ENCODE peak calls at places on chromosomes 13 and 19, in four cellular contexts. One of them, this sample, is unnamed.
A peak's percentile ranks its signal among the peaks of the same experiment; 100 is the strongest.

GRCh38 chr13:42048625-42049453 is at the start of gene DGKH:
- DNase-seq in hippocampal formation: peak; percentile 41
- DNase-seq in T follicular helper cell: peak; percentile 59
- DNase-seq in left colon: peak; percentile 89
- DNase-seq in this sample: peak; percentile 86

GRCh38 chr13:40776681-40777165 is 5.7 kb upstream of the MRPS31 start:
- DNase-seq in left colon: peak; percentile 36
- DNase-seq in T follicular helper cell: peak; percentile 67
- DNase-seq in hippocampal formation: no peak
- DNase-seq in this sample: no peak

GRCh38 chr13:113864303-113864890 is 521 bp upstream of the GAS6 start:
- DNase-seq in left colon: no peak
- DNase-seq in T follicular helper cell: no peak
- DNase-seq in hippocampal formation: no peak
- DNase-seq in this sample: no peak

GRCh38 chr19:41799444-41800000 is 3.1 kb downstream of the CEACAM3 start:
- DNase-seq in hippocampal formation: no peak
- DNase-seq in T follicular helper cell: no peak
- DNase-seq in left colon: no peak
- DNase-seq in this sample: no peak

GRCh38 chr19:21839966-21840365 is 4.0 kb upstream of the ZNF43 start:
- DNase-seq in T follicular helper cell: no peak
- DNase-seq in hippocampal formation: no peak
- DNase-seq in left colon: no peak
- DNase-seq in this sample: no peak

GRCh38 chr13:105368781-105369180 is 1166.7 kb downstream of the EFNB2 start:
- DNase-seq in hippocampal formation: no peak
- DNase-seq in T follicular helper cell: no peak
- DNase-seq in left colon: no peak
- DNase-seq in this sample: no peak

GRCh38 chr19:28466107-28467045 is 746.6 kb downstream of the UQCRFS1 start:
- DNase-seq in hippocampal formation: no peak
- DNase-seq in T follicular helper cell: peak; percentile 25
- DNase-seq in left colon: peak; percentile 87
- DNase-seq in this sample: peak; percentile 49

GRCh38 chr13:90696254-90696653 is 651.2 kb upstream of the MIR17HG start:
- DNase-seq in T follicular helper cell: no peak
- DNase-seq in left colon: no peak
- DNase-seq in hippocampal formation: no peak
- DNase-seq in this sample: no peak

GRCh38 chr19:56110515-56111448 is 10.3 kb downstream of the ZNF787 start:
- DNase-seq in T follicular helper cell: no peak
- DNase-seq in left colon: peak; percentile 61
- DNase-seq in hippocampal formation: no peak
- DNase-seq in this sample: no peak

GRCh38 chr19:54206030-54206830 is 5.6 kb downstream of the RPS9 start:
- DNase-seq in T follicular helper cell: no peak
- DNase-seq in left colon: peak; percentile 29
- DNase-seq in hippocampal formation: no peak
- DNase-seq in this sample: no peak

GRCh38 chr19:41294393-41294792 is 15.6 kb upstream of the CCDC97 start:
- DNase-seq in left colon: no peak
- DNase-seq in hippocampal formation: no peak
- DNase-seq in T follicular helper cell: no peak
- DNase-seq in this sample: peak; percentile 19

GRCh38 chr19:7418575-7418974 is 69.8 kb downstream of the ARHGEF18 start:
- DNase-seq in left colon: no peak
- DNase-seq in T follicular helper cell: no peak
- DNase-seq in hippocampal formation: no peak
- DNase-seq in this sample: no peak

GRCh38 chr19:41616785-41617621 is 9.9 kb downstream of the CEACAM4 start:
- DNase-seq in hippocampal formation: no peak
- DNase-seq in left colon: peak; percentile 19
- DNase-seq in T follicular helper cell: no peak
- DNase-seq in this sample: no peak

GRCh38 chr19:28500319-28500718 is 712.6 kb downstream of the UQCRFS1 start:
- DNase-seq in T follicular helper cell: no peak
- DNase-seq in hippocampal formation: no peak
- DNase-seq in left colon: no peak
- DNase-seq in this sample: no peak

This sample was measured in Peyer's patch.